ENCODE peak calls at places on chromosome 7, in four cellular contexts. One of them, this sample, is unnamed.
A peak's percentile ranks its signal among the peaks of the same experiment; 100 is the strongest.

GRCh38 chr7:23713285-23714235 is 3.5 kb downstream of the STK31 start:
- DNase-seq in H1: no peak
- DNase-seq in GM12878: no peak
- DNase-seq in HepG2: peak; percentile 6
- DNase-seq in this sample: no peak

GRCh38 chr7:95569720-95570119 is 26.6 kb downstream of the PDK4 start:
- DNase-seq in GM12878: no peak
- DNase-seq in H1: no peak
- DNase-seq in HepG2: no peak
- DNase-seq in this sample: no peak

GRCh38 chr7:123397746-123398145 is 136.6 kb downstream of the IQUB start:
- DNase-seq in HepG2: no peak
- DNase-seq in GM12878: no peak
- DNase-seq in H1: no peak
- DNase-seq in this sample: no peak

GRCh38 chr7:131692131-131692960 is 135.9 kb upstream of the PODXL start:
- DNase-seq in GM12878: no peak
- DNase-seq in H1: peak; percentile 99
- DNase-seq in HepG2: peak; percentile 10
- DNase-seq in this sample: peak; percentile 75

GRCh38 chr7:152894295-152895170 is 135.0 kb downstream of the ACTR3B start:
- DNase-seq in GM12878: no peak
- DNase-seq in H1: peak; percentile 85
- DNase-seq in HepG2: peak; percentile 21
- DNase-seq in this sample: no peak

GRCh38 chr7:98470131-98470985 is 69.5 kb upstream of the BAIAP2L1 start:
- DNase-seq in HepG2: no peak
- DNase-seq in GM12878: no peak
- DNase-seq in H1: peak; percentile 98
- DNase-seq in this sample: peak; percentile 46

GRCh38 chr7:79529896-79530235 is 76.4 kb upstream of the MAGI2 start:
- DNase-seq in HepG2: no peak
- DNase-seq in GM12878: no peak
- DNase-seq in H1: no peak
- DNase-seq in this sample: no peak

GRCh38 chr7:100887186-100887954 is 2.1 kb downstream of the UFSP1 start:
- DNase-seq in GM12878: peak; percentile 39
- DNase-seq in HepG2: no peak
- DNase-seq in H1: no peak
- DNase-seq in this sample: no peak

GRCh38 chr7:151626422-151627115 is 106.9 kb upstream of the RHEB start:
- DNase-seq in H1: peak; percentile 48
- DNase-seq in HepG2: peak; percentile 45
- DNase-seq in GM12878: no peak
- DNase-seq in this sample: no peak

GRCh38 chr7:10767771-10768170 is 205.9 kb upstream of the PHF14 start:
- DNase-seq in H1: no peak
- DNase-seq in GM12878: no peak
- DNase-seq in HepG2: no peak
- DNase-seq in this sample: no peak

GRCh38 chr7:112749775-112750174 is 40.4 kb downstream of the TMEM168 start:
- DNase-seq in HepG2: no peak
- DNase-seq in H1: no peak
- DNase-seq in GM12878: no peak
- DNase-seq in this sample: no peak

GRCh38 chr7:39083781-39084180 is 106.1 kb downstream of the POU6F2 start:
- DNase-seq in H1: no peak
- DNase-seq in HepG2: no peak
- DNase-seq in GM12878: no peak
- DNase-seq in this sample: no peak

GRCh38 chr7:124101173-124101768 is 68.4 kb upstream of the TMEM229A start:
- DNase-seq in GM12878: no peak
- DNase-seq in H1: no peak
- DNase-seq in HepG2: peak; percentile 14
- DNase-seq in this sample: peak; percentile 11

GRCh38 chr7:98211221-98211675 is at the start of gene BHLHA15:
- DNase-seq in HepG2: peak; percentile 24
- DNase-seq in GM12878: no peak
- DNase-seq in H1: no peak
- DNase-seq in this sample: no peak

GRCh38 chr7:94276046-94276445 is 118.6 kb upstream of the COL1A2 start:
- DNase-seq in H1: no peak
- DNase-seq in HepG2: no peak
- DNase-seq in GM12878: no peak
- DNase-seq in this sample: no peak

GRCh38 chr7:1520574-1521234 is 9.8 kb upstream of the MAFK start:
- DNase-seq in GM12878: no peak
- DNase-seq in H1: no peak
- DNase-seq in HepG2: peak; percentile 96
- DNase-seq in this sample: no peak

GRCh38 chr7:149776305-149776704 is 2.9 kb upstream of the ZNF467 start:
- DNase-seq in H1: no peak
- DNase-seq in GM12878: no peak
- DNase-seq in HepG2: no peak
- DNase-seq in this sample: no peak

GRCh38 chr7:20318933-20319332 is 11.8 kb upstream of the ITGB8 start:
- DNase-seq in H1: no peak
- DNase-seq in GM12878: no peak
- DNase-seq in HepG2: no peak
- DNase-seq in this sample: no peak

GRCh38 chr7:120033114-120033513 is 239.9 kb upstream of the KCND2 start:
- DNase-seq in GM12878: no peak
- DNase-seq in H1: no peak
- DNase-seq in HepG2: no peak
- DNase-seq in this sample: no peak

GRCh38 chr7:133150760-133151159 is 68.9 kb upstream of the CHCHD3 start:
- DNase-seq in GM12878: no peak
- DNase-seq in HepG2: no peak
- DNase-seq in H1: no peak
- DNase-seq in this sample: no peak

GRCh38 chr7:141731476-141732149 is 6.5 kb upstream of the SSBP1 start:
- DNase-seq in H1: no peak
- DNase-seq in HepG2: no peak
- DNase-seq in GM12878: no peak
- DNase-seq in this sample: no peak

GRCh38 chr7:27300401-27300800 is 57.8 kb downstream of the EVX1 start:
- DNase-seq in GM12878: no peak
- DNase-seq in H1: no peak
- DNase-seq in HepG2: no peak
- DNase-seq in this sample: no peak

GRCh38 chr7:27106906-27107250 is 4.4 kb upstream of the HOXA2 start:
- DNase-seq in GM12878: no peak
- DNase-seq in H1: no peak
- DNase-seq in HepG2: no peak
- DNase-seq in this sample: no peak

GRCh38 chr7:128982105-128982504 is 44.4 kb downstream of the IRF5 start:
- DNase-seq in HepG2: no peak
- DNase-seq in H1: no peak
- DNase-seq in GM12878: no peak
- DNase-seq in this sample: no peak

GRCh38 chr7:128988372-128988771 is 50.6 kb downstream of the IRF5 start:
- DNase-seq in H1: no peak
- DNase-seq in HepG2: no peak
- DNase-seq in GM12878: no peak
- DNase-seq in this sample: no peak

GRCh38 chr7:128989961-128990360 is 52.2 kb downstream of the IRF5 start:
- DNase-seq in H1: no peak
- DNase-seq in GM12878: no peak
- DNase-seq in HepG2: no peak
- DNase-seq in this sample: no peak

DNA sequence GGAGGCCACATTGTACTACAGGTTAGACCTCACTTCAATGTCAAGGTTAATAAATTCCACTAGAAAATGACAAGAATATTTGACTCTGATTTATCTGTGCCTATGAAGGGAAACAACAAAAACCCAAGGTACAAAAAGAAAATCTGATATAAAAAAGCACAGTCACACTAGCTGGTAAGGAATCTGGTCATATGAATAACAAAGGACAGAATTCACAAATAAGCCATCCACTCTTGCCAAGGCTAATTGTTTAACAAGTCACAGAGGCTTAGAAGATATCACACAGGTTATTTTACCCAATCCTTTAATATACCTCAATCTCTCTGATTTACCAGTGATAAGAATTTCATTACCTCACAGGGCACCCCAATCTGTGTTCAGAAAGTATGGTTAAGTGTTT is 47.9 kb downstream of the IRF5 start:
- DNase-seq in HepG2: no peak
- DNase-seq in H1: no peak
- DNase-seq in GM12878: no peak
- DNase-seq in this sample: no peak
- TF ChIP-seq SUZ12 in HepG2: no peak
- TF ChIP-seq SUZ12 in H1: no peak
- TF ChIP-seq SUZ12 in GM12878: no peak
- TF ChIP-seq SUZ12 in this sample: no peak

DNA sequence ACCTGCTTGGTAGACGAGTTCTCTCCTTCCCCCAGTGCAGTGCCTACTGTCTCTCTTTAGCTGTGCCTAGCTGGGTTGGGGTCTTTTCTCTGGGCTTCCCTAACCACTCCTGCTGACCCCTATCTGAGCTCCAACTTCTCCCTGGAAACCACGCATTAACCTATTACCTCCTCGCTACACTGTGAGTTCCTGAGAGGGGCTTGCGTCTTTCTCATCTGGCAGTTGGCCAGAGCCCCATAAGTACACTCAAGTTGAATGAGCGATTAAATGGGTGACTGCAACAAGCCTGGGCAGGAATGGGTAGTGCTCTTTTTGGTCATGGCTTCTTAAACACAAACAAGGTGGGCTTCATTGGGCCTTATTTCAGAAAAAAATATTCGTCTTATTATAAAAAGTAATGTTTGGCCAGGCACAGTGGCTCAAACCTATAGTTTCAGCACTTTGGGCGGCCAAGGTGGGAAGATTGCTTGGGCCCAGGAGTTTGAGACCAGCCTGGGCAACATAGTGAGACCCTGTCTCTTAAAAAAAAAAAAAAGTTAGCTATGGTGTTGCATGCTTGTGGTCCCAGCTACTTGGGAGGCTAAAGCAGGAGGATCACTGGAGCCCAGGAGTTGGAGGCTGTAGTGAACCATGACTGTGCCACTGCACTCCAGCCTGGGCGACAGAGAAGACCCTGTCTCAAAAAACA is 41.4 kb downstream of the SYPL1 start:
- DNase-seq in HepG2: no peak
- DNase-seq in H1: no peak
- DNase-seq in GM12878: no peak
- DNase-seq in this sample: no peak
- H3K4me1 ChIP-seq in HepG2: peaks cover 82% of the 10 kb centered on the region
- H3K4me1 ChIP-seq in H1: peaks cover 2% of the 10 kb centered on the region
- H3K4me1 ChIP-seq in GM12878: peaks cover 60% of the 10 kb centered on the region
- H3K4me1 ChIP-seq in this sample: peaks cover 6% of the 10 kb centered on the region

DNA sequence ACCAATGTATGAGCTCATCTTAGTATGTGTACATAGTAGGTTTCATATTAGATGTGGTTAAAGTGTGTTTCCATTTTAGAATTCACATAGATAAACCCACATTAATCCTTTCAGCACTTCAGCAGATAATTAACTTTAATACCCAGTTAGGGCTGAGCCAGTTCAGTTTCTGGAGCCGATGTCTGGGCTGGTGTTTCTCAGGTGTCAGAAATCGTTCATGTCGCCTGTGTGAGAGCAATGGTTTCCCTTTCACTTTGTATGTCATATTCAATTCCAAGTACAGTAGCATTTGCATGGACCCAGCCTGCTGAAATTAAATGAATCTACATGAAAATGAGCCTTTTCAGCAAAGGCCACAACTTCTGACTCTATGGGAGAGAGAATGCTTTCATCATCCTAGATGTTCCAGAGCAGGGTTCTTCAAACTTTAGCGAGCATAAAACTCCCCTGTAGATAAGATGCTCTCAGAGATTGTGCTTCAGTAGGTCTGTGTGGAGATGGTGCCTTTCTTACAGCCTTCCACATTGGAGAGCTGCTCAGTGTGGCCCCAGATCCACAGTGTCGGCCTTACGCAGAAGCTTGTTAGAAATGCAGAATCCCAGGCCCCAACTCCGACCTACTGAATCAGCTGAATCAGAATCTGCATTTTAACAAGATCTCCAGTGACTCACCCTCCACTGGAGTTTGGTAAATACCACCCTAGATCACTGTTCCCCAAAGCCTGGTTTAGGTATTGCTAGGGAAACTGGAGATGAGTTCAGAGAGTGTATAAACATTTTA is 19.6 kb downstream of the WIPF3 start:
- DNase-seq in GM12878: peak; percentile 26
- DNase-seq in HepG2: no peak
- DNase-seq in H1: peak; percentile 42
- DNase-seq in this sample: no peak
- H3K9ac ChIP-seq in GM12878: peak overlapping the region; percentile 3
- H3K9ac ChIP-seq in HepG2: no peak overlapping the region
- H3K9ac ChIP-seq in H1: no peak overlapping the region
- H3K9ac ChIP-seq in this sample: no peak overlapping the region

GRCh38 chr7:158129037-158130022 is 458.3 kb downstream of the PTPRN2 start:
- DNase-seq in HepG2: no peak
- DNase-seq in GM12878: no peak
- DNase-seq in H1: no peak
- DNase-seq in this sample: no peak

GRCh38 chr7:158126661-158127060 is 461.0 kb downstream of the PTPRN2 start:
- DNase-seq in H1: no peak
- DNase-seq in GM12878: no peak
- DNase-seq in HepG2: no peak
- DNase-seq in this sample: no peak

GRCh38 chr7:158128572-158128971 is 459.1 kb downstream of the PTPRN2 start:
- DNase-seq in H1: no peak
- DNase-seq in GM12878: no peak
- DNase-seq in HepG2: no peak
- DNase-seq in this sample: no peak

GRCh38 chr7:158125721-158126120 is 461.9 kb downstream of the PTPRN2 start:
- DNase-seq in GM12878: no peak
- DNase-seq in H1: no peak
- DNase-seq in HepG2: no peak
- DNase-seq in this sample: no peak

GRCh38 chr7:158127241-158127640 is 460.4 kb downstream of the PTPRN2 start:
- DNase-seq in HepG2: no peak
- DNase-seq in GM12878: no peak
- DNase-seq in H1: no peak
- DNase-seq in this sample: no peak
- TF ChIP-seq SUZ12 in HepG2: no peak
- TF ChIP-seq SUZ12 in GM12878: no peak
- TF ChIP-seq SUZ12 in H1: no peak
- TF ChIP-seq SUZ12 in this sample: no peak

This sample was measured in NT2/D1.